ENCODE peak calls at places on chromosomes 6 and 20, in four cellular contexts. Z is AG10803; B is activated T-helper 1 cell treated with anti-CD3 and anti-CD28 coated beads, Interleukin-2, amount 50 U/mL, for 16 hours; O is stimulated activated CD4-positive, alpha-beta T cell treated with anti-CD3 and anti-CD28 coated beads, Interleukin-1b, Interleukin-23, amount 100 ng/mL, for 24 hours. V is an unnamed sample.

GRCh38 chr6:80163754-80164187 is 57.3 kb downstream of the BCKDHB start:
- DNase-seq in Z (peak; percentile 82), B (no peak), O (no peak), V (no peak)

GRCh38 chr6:32852844-32853540 is 512 bp downstream of the TAP1 start:
- DNase-seq in Z (peak; percentile 31), B (peak; percentile 35), O (no peak), V (no peak)

GRCh38 chr6:121600389-121601233 is 165.2 kb downstream of the GJA1 start:
- DNase-seq in Z (no peak), B (no peak), O (no peak), V (no peak)

GRCh38 chr20:64102647-64103354 is 4.6 kb downstream of the NPBWR2 start:
- DNase-seq in Z (no peak), B (no peak), O (no peak), V (no peak)

GRCh38 chr6:10460096-10460495 is 45.2 kb upstream of the TFAP2A start:
- DNase-seq in Z (no peak), B (no peak), O (no peak), V (no peak)

GRCh38 chr6:11006060-11006459 is 38.0 kb downstream of the ELOVL2 start:
- DNase-seq in Z (no peak), B (no peak), O (no peak), V (no peak)

GRCh38 chr6:71721642-71722041 is 164.7 kb upstream of the RIMS1 start:
- DNase-seq in Z (peak; percentile 77), B (no peak), O (no peak), V (no peak)

GRCh38 chr6:100470721-100471120 is 6.0 kb upstream of the SIM1 start:
- DNase-seq in Z (no peak), B (no peak), O (no peak), V (no peak)

GRCh38 chr6:73032586-73032985 is 192.7 kb downstream of the KHDC1L start:
- DNase-seq in Z (peak; percentile 37), B (no peak), O (no peak), V (no peak)

GRCh38 chr20:2890743-2891142 is 17.5 kb downstream of the PTPRA start:
- DNase-seq in Z (peak; percentile 9), B (no peak), O (no peak), V (no peak)

GRCh38 chr6:15498640-15499039 is 164.2 kb downstream of the DTNBP1 start:
- DNase-seq in Z (no peak), B (no peak), O (no peak), V (no peak)

GRCh38 chr6:106620931-106621672 is 8.2 kb downstream of the RTN4IP1 start:
- DNase-seq in Z (no peak), B (no peak), O (no peak), V (no peak)

GRCh38 chr6:23414204-23414501 is 711.9 kb upstream of the NRSN1 start:
- DNase-seq in Z (peak; percentile 38), B (no peak), O (no peak), V (no peak)

GRCh38 chr20:36784900-36785299 is 11.3 kb upstream of the DSN1 start:
- DNase-seq in Z (peak; percentile 13), B (no peak), O (no peak), V (no peak)

GRCh38 chr20:58700121-58700780 is 7.7 kb downstream of the NPEPL1 start:
- DNase-seq in Z (no peak), B (no peak), O (no peak), V (no peak)

GRCh38 chr6:40719671-40720374 is 132.7 kb upstream of the LRFN2 start:
- DNase-seq in Z (peak; percentile 79), B (no peak), O (no peak), V (no peak)

GRCh38 chr20:41452226-41452625 is 85.6 kb upstream of the EMILIN3 start:
- DNase-seq in Z (peak; percentile 49), B (no peak), O (no peak), V (no peak)

GRCh38 chr6:14431375-14432330 is 314.1 kb downstream of the CD83 start:
- DNase-seq in Z (no peak), B (no peak), O (no peak), V (no peak)

V was measured in activated T-cell treated with anti-CD3 and anti-CD28 coated beads for 24 hours.